ENCODE peak calls at places on chromosome X, in five cellular contexts. G is SK-N-SH, I is K562, T is HepG2, B is GM12878. X is an unnamed sample.

GRCh38 chrX:46575991-46576392 is 2.4 kb downstream of the CHST7 start:
- DNase-seq in G (no peak), I (no peak), T (peak; percentile 48), B (no peak), X (no peak)

GRCh38 chrX:136816970-136817369 is 36.2 kb upstream of the ARHGEF6 start:
- DNase-seq in G (no peak), I (no peak), T (no peak), B (no peak), X (no peak)

GRCh38 chrX:96407043-96407442 is 277.6 kb upstream of the DIAPH2 start:
- DNase-seq in G (no peak), I (no peak), T (peak; percentile 45), B (no peak), X (no peak)

GRCh38 chrX:40573763-40574162 is 7.0 kb upstream of the ATP6AP2 start:
- DNase-seq in G (no peak), I (peak; percentile 69), T (peak; percentile 18), B (no peak), X (no peak)

GRCh38 chrX:149497626-149498025 is 7.5 kb downstream of the IDS start:
- DNase-seq in G (no peak), I (no peak), T (no peak), B (no peak), X (no peak)

GRCh38 chrX:8364369-8365141 is 100.1 kb upstream of the VCX3B start:
- DNase-seq in G (peak; percentile 7), I (peak; percentile 0), T (peak; percentile 2), B (no peak), X (no peak)

GRCh38 chrX:39577206-39577605 is 520.6 kb downstream of the BCOR start:
- DNase-seq in G (no peak), I (no peak), T (no peak), B (no peak), X (no peak)

GRCh38 chrX:18654873-18655836 is 16.8 kb downstream of the RS1 start:
- DNase-seq in G (no peak), I (no peak), T (peak; percentile 28), B (no peak), X (no peak)

GRCh38 chrX:2697741-2698294 is 6.7 kb downstream of the CD99 start:
- DNase-seq in G (no peak), I (no peak), T (no peak), B (peak; percentile 44), X (no peak)

GRCh38 chrX:113741744-113742143 is 842.1 kb upstream of the HTR2C start:
- DNase-seq in G (peak; percentile 15), I (peak; percentile 1), T (peak; percentile 2), B (no peak), X (peak; percentile 18)

GRCh38 chrX:108312938-108313337 is 125.3 kb downstream of the COL4A6 start:
- DNase-seq in G (no peak), I (no peak), T (no peak), B (no peak), X (peak; percentile 55)

GRCh38 chrX:132958086-132958703 is at the start of gene HS6ST2:
- DNase-seq in G (peak; percentile 67), I (no peak), T (no peak), B (no peak), X (peak; percentile 21)

GRCh38 chrX:20718592-20718991 is 451.9 kb upstream of the RPS6KA3 start:
- DNase-seq in G (no peak), I (no peak), T (no peak), B (no peak), X (no peak)

GRCh38 chrX:103453655-103454054 is 65.6 kb downstream of the RAB40A start:
- DNase-seq in G (no peak), I (no peak), T (no peak), B (no peak), X (no peak)

GRCh38 chrX:30626402-30626801 is 26.8 kb upstream of the GK start:
- DNase-seq in G (no peak), I (no peak), T (peak; percentile 46), B (no peak), X (no peak)

GRCh38 chrX:30618160-30618765 is 35.0 kb upstream of the GK start:
- DNase-seq in G (no peak), I (peak; percentile 4), T (no peak), B (no peak), X (no peak)

GRCh38 chrX:30622361-30622760 is 30.9 kb upstream of the GK start:
- DNase-seq in G (no peak), I (no peak), T (no peak), B (no peak), X (no peak)

GRCh38 chrX:30620125-30620524 is 33.1 kb upstream of the GK start:
- DNase-seq in G (no peak), I (no peak), T (no peak), B (no peak), X (no peak)

DNA sequence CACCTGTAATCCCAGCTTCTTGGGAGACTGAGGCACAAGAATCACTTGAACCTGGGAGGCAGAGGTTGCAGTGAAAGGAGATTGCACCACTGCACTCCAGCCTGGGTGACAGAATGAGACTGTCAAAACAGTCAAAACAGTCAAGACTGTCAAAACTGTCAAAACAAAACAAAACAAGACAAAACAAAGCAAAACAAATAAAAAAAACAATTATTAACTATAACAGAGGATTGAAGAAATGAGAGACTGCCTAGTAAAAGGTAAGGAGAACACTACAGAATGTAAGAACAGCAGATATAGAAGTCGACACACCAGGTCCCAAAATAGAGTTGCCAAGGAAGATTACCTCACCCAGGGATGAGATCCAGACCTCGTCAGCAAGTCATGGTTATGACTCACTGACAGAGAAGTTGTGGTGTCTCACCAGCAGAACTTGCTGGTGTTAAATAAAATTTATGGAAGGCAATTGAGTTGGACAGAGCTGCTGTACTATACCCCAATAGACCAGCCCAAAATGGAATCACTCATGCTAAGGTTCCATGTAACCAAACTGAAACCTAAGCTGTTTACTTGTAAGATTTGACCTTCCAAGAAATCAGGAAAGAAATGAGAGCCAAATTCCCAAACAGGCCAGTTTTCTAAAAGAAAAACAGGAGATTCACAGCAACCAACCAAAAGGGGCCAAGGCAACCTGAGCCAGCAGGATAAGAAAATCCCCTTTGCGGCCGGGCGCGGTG is 32.1 kb upstream of the GK start:
- DNase-seq in G (no peak), I (peak; percentile 13), T (no peak), B (no peak), X (no peak)
- TF ChIP-seq ZBTB33 in G (no peak), I (no peak), T (no peak), B (no peak), X (no peak)

DNA sequence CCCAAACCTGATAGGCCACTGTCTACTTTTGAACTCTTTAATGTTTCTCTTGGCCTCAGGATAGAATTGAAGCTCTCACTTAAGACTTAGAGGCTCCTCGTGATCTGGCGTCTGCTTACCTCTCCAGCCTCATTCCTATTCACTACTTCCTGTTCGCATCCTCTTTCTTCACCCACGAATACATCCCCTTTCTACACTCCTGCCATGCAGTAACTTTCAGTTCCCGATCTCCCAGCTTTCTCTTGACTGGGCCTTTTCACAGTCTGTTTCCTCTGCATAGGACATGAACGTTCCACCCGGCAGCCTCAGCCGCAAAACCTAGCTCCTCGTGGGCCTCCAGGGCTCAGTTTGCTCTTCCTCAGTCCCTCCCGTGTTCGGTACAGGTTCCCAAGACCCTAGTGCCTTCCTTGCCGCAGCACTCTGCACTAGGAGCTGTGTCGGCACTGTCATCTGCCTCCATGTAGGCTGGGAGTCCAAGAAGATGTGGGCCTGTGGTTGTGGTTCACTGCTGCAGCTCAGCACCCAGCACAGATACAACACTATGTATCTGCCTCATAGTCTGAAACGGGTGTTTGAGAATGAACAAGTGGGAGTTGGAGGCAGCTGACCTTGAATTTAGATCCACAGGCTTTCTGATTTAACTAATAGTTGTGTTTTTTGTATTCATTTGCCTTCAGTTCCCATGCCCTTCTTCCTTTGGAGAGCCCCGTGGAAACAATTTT is 15.8 kb downstream of the RPL39 start:
- DNase-seq in G (no peak), I (no peak), T (no peak), B (no peak), X (no peak)
- TF ChIP-seq ZBTB33 in G (no peak), I (no peak), T (no peak), B (no peak), X (no peak)

GRCh38 chrX:140764401-140764919 is 54.9 kb downstream of the LINC00632 start:
- DNase-seq in G (peak; percentile 22), I (no peak), T (no peak), B (no peak), X (no peak)
- TF ChIP-seq ZBTB33 in G (no peak), I (no peak), T (no peak), B (no peak), X (no peak)

GRCh38 chrX:51889851-51890250 is 3.6 kb upstream of the MAGED1 start:
- DNase-seq in G (no peak), I (no peak), T (no peak), B (no peak), X (no peak)

GRCh38 chrX:51892921-51893745 is at the start of gene MAGED1:
- DNase-seq in G (peak; percentile 79), I (no peak), T (peak; percentile 90), B (peak; percentile 84), X (no peak)

GRCh38 chrX:51891245-51891644 is 2.2 kb upstream of the MAGED1 start:
- DNase-seq in G (no peak), I (no peak), T (no peak), B (no peak), X (no peak)

GRCh38 chrX:51893931-51894696 is 691 bp downstream of the MAGED1 start:
- DNase-seq in G (peak; percentile 52), I (no peak), T (no peak), B (no peak), X (no peak)

GRCh38 chrX:51891821-51892551 is 1.4 kb upstream of the MAGED1 start:
- DNase-seq in G (peak; percentile 35), I (no peak), T (no peak), B (no peak), X (no peak)
- TF ChIP-seq ZBTB33 in G (no peak), I (no peak), T (no peak), B (no peak), X (no peak)

GRCh38 chrX:13716905-13717304 is 17.5 kb downstream of the TRAPPC2 start:
- DNase-seq in G (no peak), I (no peak), T (no peak), B (no peak), X (no peak)

GRCh38 chrX:13719192-13719856 is 15.1 kb downstream of the TRAPPC2 start:
- DNase-seq in G (no peak), I (no peak), T (peak; percentile 20), B (no peak), X (no peak)

GRCh38 chrX:13717697-13718483 is 16.5 kb downstream of the TRAPPC2 start:
- DNase-seq in G (no peak), I (no peak), T (no peak), B (no peak), X (no peak)

GRCh38 chrX:13721819-13722527 is 12.4 kb downstream of the TRAPPC2 start:
- DNase-seq in G (no peak), I (no peak), T (no peak), B (no peak), X (no peak)

DNA sequence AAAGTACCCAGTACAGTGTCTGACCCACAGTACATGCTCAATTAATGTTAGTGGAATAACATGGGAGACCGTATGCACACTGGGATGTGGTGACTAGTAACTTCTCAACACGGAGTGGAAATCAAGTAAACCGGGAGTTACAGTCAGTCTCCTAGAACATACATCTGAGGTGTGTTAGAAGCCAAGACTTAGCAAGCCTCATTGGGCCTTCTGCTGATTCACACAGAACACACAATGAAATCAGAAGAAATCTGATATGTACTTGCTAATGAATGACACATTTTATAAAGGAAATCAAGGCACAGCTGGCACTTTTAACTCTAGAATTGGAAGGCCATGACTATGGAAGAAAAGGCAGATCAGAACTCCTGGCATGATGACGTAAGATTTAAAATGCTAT is 13.0 kb downstream of the TRAPPC2 start:
- DNase-seq in G (no peak), I (no peak), T (no peak), B (no peak), X (no peak)
- TF ChIP-seq ZBTB33 in G (no peak), I (no peak), T (no peak), B (no peak), X (no peak)

X was measured in HCT116.